ENCODE peak calls at places on chromosome 7, in ten cellular contexts. L, F, R, V, Q, N, U, K, S and E are unnamed samples.

GRCh38 chr7:1169409-1170368 is 9.7 kb upstream of the ZFAND2A start:
- DNase-seq in L (peak; percentile 66), F (peak; percentile 76), R (peak; percentile 98), V (no peak), Q (peak; percentile 47), N (peak; percentile 75), U (peak; percentile 93), K (peak; percentile 82), S (peak; percentile 51), E (peak; percentile 58)

GRCh38 chr7:77242068-77242467 is 42.4 kb upstream of the FGL2 start:
- DNase-seq in L (no peak), F (no peak), R (no peak), V (no peak), Q (peak; percentile 36), N (no peak), U (no peak), K (no peak), S (no peak), E (no peak)

GRCh38 chr7:30938435-30939316 is 25.1 kb upstream of the GHRHR start:
- DNase-seq in L (peak; percentile 67), F (peak; percentile 73), R (peak; percentile 93), V (peak; percentile 58), Q (peak; percentile 87), N (peak; percentile 90), U (peak; percentile 92), K (peak; percentile 95), S (peak; percentile 77), E (peak; percentile 54)

GRCh38 chr7:125125315-125125714 is 195.7 kb upstream of the POT1 start:
- DNase-seq in L (no peak), F (no peak), R (no peak), V (no peak), Q (no peak), N (no peak), U (no peak), K (no peak), S (no peak), E (no peak)

GRCh38 chr7:27774717-27775328 is 34.9 kb downstream of the TAX1BP1 start:
- DNase-seq in L (peak; percentile 53), F (no peak), R (peak; percentile 53), V (peak; percentile 58), Q (peak; percentile 14), N (peak; percentile 39), U (no peak), K (no peak), S (no peak), E (no peak)

GRCh38 chr7:44748042-44748947 is at the start of gene ZMIZ2:
- DNase-seq in L (peak; percentile 94), F (peak; percentile 93), R (peak; percentile 92), V (peak; percentile 76), Q (peak; percentile 95), N (peak; percentile 97), U (peak; percentile 97), K (peak; percentile 96), S (peak; percentile 94), E (peak; percentile 90)

GRCh38 chr7:28588606-28589005 is 176.3 kb downstream of the CREB5 start:
- DNase-seq in L (no peak), F (no peak), R (no peak), V (no peak), Q (no peak), N (no peak), U (no peak), K (no peak), S (no peak), E (no peak)

GRCh38 chr7:27237735-27238334 is 4.8 kb upstream of the EVX1 start:
- DNase-seq in L (no peak), F (no peak), R (no peak), V (peak; percentile 5), Q (no peak), N (no peak), U (no peak), K (no peak), S (no peak), E (no peak)

GRCh38 chr7:139421123-139421522 is 61.4 kb downstream of the LUC7L2 start:
- DNase-seq in L (no peak), F (no peak), R (no peak), V (no peak), Q (no peak), N (no peak), U (no peak), K (no peak), S (no peak), E (no peak)

GRCh38 chr7:139426258-139427028 is 57.0 kb downstream of the KLRG2 start:
- DNase-seq in L (no peak), F (no peak), R (no peak), V (no peak), Q (peak; percentile 46), N (no peak), U (no peak), K (no peak), S (no peak), E (no peak)

GRCh38 chr7:139422126-139422525 is 61.3 kb downstream of the KLRG2 start:
- DNase-seq in L (no peak), F (no peak), R (no peak), V (no peak), Q (peak; percentile 74), N (no peak), U (no peak), K (no peak), S (no peak), E (no peak)

GRCh38 chr7:139424004-139424403 is 59.5 kb downstream of the KLRG2 start:
- DNase-seq in L (no peak), F (no peak), R (no peak), V (no peak), Q (no peak), N (no peak), U (no peak), K (no peak), S (no peak), E (no peak)

GRCh38 chr7:139423091-139423490 is 60.4 kb downstream of the KLRG2 start:
- DNase-seq in L (no peak), F (no peak), R (no peak), V (no peak), Q (no peak), N (no peak), U (no peak), K (no peak), S (no peak), E (no peak)
- H3K27ac ChIP-seq in L (no peak overlapping the region), F (no peak overlapping the region), R (no peak overlapping the region), V (no peak overlapping the region), Q (peak overlapping the region; percentile 57), N (peak overlapping the region; percentile 27), U (no peak overlapping the region), K (no peak overlapping the region), S (no peak overlapping the region), E (peak overlapping the region; percentile 96)

GRCh38 chr7:105742787-105743186 is 133.6 kb downstream of the ATXN7L1 start:
- DNase-seq in L (no peak), F (no peak), R (no peak), V (no peak), Q (no peak), N (no peak), U (no peak), K (no peak), S (no peak), E (no peak)

GRCh38 chr7:105734233-105734632 is 142.2 kb downstream of the ATXN7L1 start:
- DNase-seq in L (no peak), F (no peak), R (no peak), V (peak; percentile 7), Q (no peak), N (no peak), U (no peak), K (no peak), S (no peak), E (no peak)

GRCh38 chr7:105741993-105742392 is 134.4 kb downstream of the ATXN7L1 start:
- DNase-seq in L (no peak), F (no peak), R (no peak), V (no peak), Q (no peak), N (no peak), U (no peak), K (no peak), S (no peak), E (no peak)

GRCh38 chr7:105743351-105743812 is 133.0 kb downstream of the ATXN7L1 start:
- DNase-seq in L (no peak), F (no peak), R (peak; percentile 42), V (peak; percentile 5), Q (peak; percentile 55), N (peak; percentile 6), U (no peak), K (no peak), S (no peak), E (no peak)

DNA sequence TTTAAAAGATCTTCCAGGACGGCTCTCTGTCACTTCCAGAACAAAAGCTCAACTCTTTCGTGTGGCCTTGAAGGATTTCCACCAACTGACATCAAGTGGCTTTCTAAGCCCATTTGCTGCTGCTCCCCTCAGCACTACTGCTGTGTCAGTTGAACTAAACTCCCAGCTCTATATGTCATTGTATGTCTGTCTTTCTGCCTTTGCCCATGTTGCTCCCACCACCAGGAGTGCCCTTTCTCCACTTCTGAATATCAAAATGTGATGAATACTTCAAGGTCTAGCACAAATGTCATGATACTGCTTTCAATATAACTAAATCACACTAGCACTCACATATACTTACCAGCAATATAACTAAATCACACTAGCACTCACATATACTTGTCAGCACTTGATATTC is 138.3 kb downstream of the ATXN7L1 start:
- DNase-seq in L (no peak), F (no peak), R (no peak), V (no peak), Q (no peak), N (no peak), U (no peak), K (no peak), S (no peak), E (no peak)
- TF ChIP-seq CTCF in L (peak; percentile 34), F (no peak), R (peak; percentile 16), V (peak; percentile 16), Q (no peak), N (no peak), U (no peak), K (no peak), S (no peak), E (no peak)

GRCh38 chr7:107996072-107996824 is 6.7 kb downstream of the LAMB1 start:
- DNase-seq in L (no peak), F (no peak), R (no peak), V (peak; percentile 71), Q (no peak), N (peak; percentile 55), U (no peak), K (no peak), S (no peak), E (no peak)
- H3K27ac ChIP-seq in L (no peak overlapping the region), F (peak overlapping the region; percentile 88), R (peak overlapping the region; percentile 65), V (peak overlapping the region; percentile 84), Q (peak overlapping the region; percentile 18), N (peak overlapping the region; percentile 84), U (no peak overlapping the region), K (peak overlapping the region; percentile 67), S (no peak overlapping the region), E (no peak overlapping the region)

GRCh38 chr7:38889079-38889478 is 19.9 kb downstream of the VPS41 start:
- DNase-seq in L (no peak), F (no peak), R (no peak), V (no peak), Q (no peak), N (no peak), U (no peak), K (no peak), S (no peak), E (no peak)

GRCh38 chr7:38890597-38890996 is 18.4 kb downstream of the VPS41 start:
- DNase-seq in L (no peak), F (no peak), R (no peak), V (no peak), Q (no peak), N (no peak), U (no peak), K (no peak), S (no peak), E (no peak)

GRCh38 chr7:38893061-38893460 is 15.9 kb downstream of the VPS41 start:
- DNase-seq in L (no peak), F (no peak), R (no peak), V (peak; percentile 62), Q (no peak), N (no peak), U (no peak), K (no peak), S (no peak), E (no peak)

GRCh38 chr7:38886265-38886664 is 22.7 kb downstream of the VPS41 start:
- DNase-seq in L (no peak), F (no peak), R (peak; percentile 47), V (no peak), Q (no peak), N (no peak), U (no peak), K (no peak), S (no peak), E (no peak)

DNA sequence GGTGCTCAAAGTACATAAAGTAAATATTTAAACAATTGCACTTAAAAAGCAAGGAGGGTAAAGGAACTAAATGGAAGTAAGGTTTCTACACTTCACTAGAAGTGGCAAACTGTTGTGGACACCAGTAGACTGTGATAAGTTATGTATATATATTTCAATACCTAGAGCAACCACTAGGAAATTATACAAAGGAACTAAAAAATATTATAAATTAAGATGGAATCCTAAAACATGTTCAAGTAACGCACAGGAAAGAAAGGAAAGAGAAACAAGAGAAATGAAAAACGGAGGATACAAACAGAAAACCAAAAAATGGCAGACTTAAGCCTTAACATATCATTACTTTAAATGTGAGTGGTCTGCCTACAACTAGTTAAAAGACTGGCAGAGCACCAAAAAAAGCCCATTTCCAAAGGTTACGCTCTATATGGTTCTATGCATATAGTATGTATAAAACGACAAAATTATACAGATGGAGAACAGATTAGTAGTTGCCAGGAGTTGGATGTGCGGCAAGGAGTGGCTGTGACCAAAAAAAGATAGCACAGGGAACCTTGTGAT is 19.0 kb downstream of the VPS41 start:
- DNase-seq in L (no peak), F (no peak), R (no peak), V (no peak), Q (no peak), N (no peak), U (no peak), K (no peak), S (no peak), E (no peak)
- TF ChIP-seq CTCF in L (peak; percentile 48), F (no peak), R (no peak), V (no peak), Q (peak; percentile 6), N (peak; percentile 31), U (no peak), K (peak; percentile 15), S (no peak), E (peak; percentile 36)